ENCODE peak calls at places on chromosomes 7 and 10, in seven cellular contexts. A, M, R, Q, B, T and H are unnamed samples.
A peak's percentile ranks its signal among the peaks of the same experiment; 100 is the strongest.

GRCh38 chr10:15262036-15262713 is 93.7 kb upstream of the NMT2 start:
- DNase-seq in A (peak; percentile 7), M (no peak), R (peak; percentile 27), Q (no peak), B (peak; percentile 42), T (no peak), H (peak; percentile 65)

GRCh38 chr10:96235326-96236089 is 35.9 kb downstream of the BLNK start:
- DNase-seq in A (no peak), M (no peak), R (no peak), Q (no peak), B (no peak), T (no peak), H (no peak)

GRCh38 chr7:13117103-13117502 is 429.7 kb downstream of the ARL4A start:
- DNase-seq in A (no peak), M (no peak), R (no peak), Q (no peak), B (peak; percentile 46), T (no peak), H (peak; percentile 50)

GRCh38 chr10:93224005-93224779 is 150.5 kb downstream of the CYP26A1 start:
- DNase-seq in A (no peak), M (no peak), R (no peak), Q (no peak), B (peak; percentile 9), T (no peak), H (no peak)

GRCh38 chr7:13946181-13946580 is 43.3 kb downstream of the ETV1 start:
- DNase-seq in A (peak; percentile 93), M (no peak), R (no peak), Q (peak; percentile 29), B (peak; percentile 77), T (no peak), H (peak; percentile 22)

GRCh38 chr7:105399043-105399725 is 10.5 kb upstream of the SRPK2 start:
- DNase-seq in A (peak; percentile 13), M (no peak), R (no peak), Q (no peak), B (peak; percentile 41), T (no peak), H (peak; percentile 61)

GRCh38 chr10:88260329-88261051 is 322.6 kb downstream of the RNLS start:
- DNase-seq in A (no peak), M (no peak), R (no peak), Q (no peak), B (no peak), T (no peak), H (no peak)

GRCh38 chr7:67604461-67605386 is 608.1 kb downstream of the TYW1 start:
- DNase-seq in A (no peak), M (no peak), R (no peak), Q (no peak), B (no peak), T (no peak), H (no peak)

GRCh38 chr10:74063256-74063655 is 65.3 kb downstream of the VCL start:
- DNase-seq in A (peak; percentile 70), M (no peak), R (no peak), Q (no peak), B (peak; percentile 39), T (no peak), H (peak; percentile 38)

GRCh38 chr10:121595806-121596667 is 2.2 kb downstream of the FGFR2 start:
- DNase-seq in A (no peak), M (peak; percentile 88), R (no peak), Q (no peak), B (no peak), T (no peak), H (no peak)

DNA sequence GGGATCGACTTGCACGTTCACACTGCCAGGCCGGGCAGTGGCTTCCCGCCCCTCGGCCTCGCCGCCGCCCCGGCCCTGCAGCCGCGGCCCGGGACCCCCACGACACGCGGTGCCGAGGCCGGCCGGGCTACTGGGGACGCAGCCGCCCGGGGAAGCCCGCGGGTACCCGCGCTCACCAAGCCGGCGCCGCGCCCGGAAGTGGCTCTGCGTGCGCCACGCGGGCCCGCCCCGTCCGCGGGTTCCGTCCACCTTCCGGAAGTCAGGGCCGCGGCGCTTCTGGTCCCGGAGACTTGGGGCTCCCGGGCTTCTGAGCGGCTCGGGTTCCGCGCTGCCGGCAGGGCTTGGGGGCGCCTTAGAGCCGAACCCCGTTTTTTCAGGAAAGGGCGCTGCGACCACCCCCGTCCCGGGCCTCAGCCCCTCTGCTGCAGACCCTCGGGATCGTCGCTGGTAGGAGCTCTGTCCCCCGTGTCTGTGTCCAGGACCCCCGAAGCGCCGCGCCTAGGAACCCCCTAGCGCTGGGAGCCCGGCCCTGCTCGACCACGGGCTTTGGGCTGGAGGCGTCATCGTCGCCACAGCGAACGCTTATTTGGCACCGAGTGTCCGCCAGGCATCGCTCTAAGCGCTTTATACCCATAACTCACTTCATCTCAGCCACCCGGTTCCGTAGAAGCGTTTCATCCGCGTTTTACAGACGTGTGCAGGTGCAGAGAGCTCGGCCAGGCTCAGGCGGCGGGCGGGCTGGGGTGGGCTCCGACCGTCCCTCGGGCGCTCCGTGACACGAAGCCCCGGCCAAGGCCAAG is at the start of gene PSMG3:
- DNase-seq in A (peak; percentile 83), M (peak; percentile 92), R (peak; percentile 91), Q (peak; percentile 29), B (peak; percentile 83), T (peak; percentile 87), H (peak; percentile 91)
- TF ChIP-seq CTCF in A (no peak), M (peak; percentile 58), R (no peak), Q (peak; percentile 38), B (peak; percentile 10), T (no peak), H (peak; percentile 26)

DNA sequence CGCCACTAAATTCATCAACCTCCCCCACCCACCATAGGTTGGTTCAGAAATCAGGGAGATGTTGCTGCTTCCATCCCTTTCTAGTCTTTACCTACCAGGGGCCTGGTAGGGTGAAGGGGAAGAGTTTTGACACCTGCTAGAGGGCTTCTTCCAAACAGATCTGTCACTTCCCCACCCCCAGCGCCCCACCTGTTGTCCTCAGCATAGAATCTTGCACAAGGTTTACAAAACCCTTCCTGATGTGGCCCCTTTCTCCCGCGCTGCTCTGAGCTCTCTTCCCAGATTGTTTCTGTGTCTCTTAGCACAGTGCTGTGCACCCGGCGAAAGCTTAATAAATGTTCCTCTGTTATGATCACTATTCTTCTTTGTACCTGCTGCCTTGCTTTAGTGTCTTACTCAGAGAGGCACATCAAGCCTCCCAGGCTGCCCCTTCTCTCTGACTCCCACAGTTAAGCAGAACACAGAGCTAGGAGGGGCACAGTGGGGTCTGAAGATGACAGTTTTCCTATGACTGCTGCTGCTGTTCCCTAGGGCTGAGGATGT is 11.2 kb upstream of the C10orf95 start:
- DNase-seq in A (no peak), M (no peak), R (no peak), Q (no peak), B (no peak), T (no peak), H (no peak)
- H3K4me3 ChIP-seq in A (no peak overlapping the region), M (no peak overlapping the region), R (no peak overlapping the region), Q (no peak overlapping the region), B (no peak overlapping the region), T (no peak overlapping the region), H (no peak overlapping the region)

GRCh38 chr7:17640730-17641377 is 299.4 kb downstream of the SNX13 start:
- DNase-seq in A (no peak), M (peak; percentile 73), R (peak; percentile 41), Q (no peak), B (peak; percentile 58), T (no peak), H (peak; percentile 63)
- TF ChIP-seq CTCF in A (peak; percentile 68), M (peak; percentile 82), R (peak; percentile 67), Q (peak; percentile 66), B (peak; percentile 73), T (peak; percentile 63), H (peak; percentile 66)

DNA sequence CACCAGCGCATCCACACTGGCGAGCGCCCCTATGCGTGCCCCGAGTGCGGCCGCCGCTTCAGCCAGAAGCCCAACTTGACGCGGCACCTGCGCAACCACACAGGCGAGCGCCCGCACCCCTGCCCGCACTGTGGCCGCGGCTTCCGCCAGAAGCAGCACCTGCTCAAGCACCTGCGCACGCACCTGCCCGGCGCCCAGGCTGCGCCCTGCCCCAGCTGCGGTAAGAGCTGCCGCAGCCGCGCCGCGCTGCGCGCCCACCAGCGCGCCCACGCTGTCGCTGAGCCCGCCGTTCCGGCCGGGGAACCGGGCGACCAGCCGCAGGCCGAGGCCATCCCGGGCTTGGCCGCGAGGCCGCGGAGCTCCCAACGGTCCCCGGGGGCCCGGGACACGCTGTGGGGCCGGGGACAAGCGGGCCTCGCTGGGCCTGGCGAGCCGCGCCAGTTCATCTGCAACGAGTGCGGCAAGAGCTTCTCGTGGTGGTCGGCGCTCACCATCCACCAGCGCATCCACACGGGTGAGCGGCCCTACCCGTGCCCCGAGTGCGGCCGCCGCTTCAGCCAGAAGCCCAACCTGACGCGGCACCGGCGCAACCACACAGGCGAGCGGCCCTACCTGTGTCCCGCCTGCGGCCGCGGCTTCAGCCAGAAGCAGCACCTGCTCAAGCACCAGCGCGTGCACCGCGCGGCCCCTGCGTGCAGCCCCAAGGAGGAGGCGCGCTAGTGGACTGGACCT is 18.4 kb downstream of the ZNF775 start:
- DNase-seq in A (no peak), M (peak; percentile 48), R (no peak), Q (no peak), B (no peak), T (no peak), H (no peak)
- H3K4me3 ChIP-seq in A (no peak overlapping the region), M (no peak overlapping the region), R (no peak overlapping the region), Q (no peak overlapping the region), B (no peak overlapping the region), T (no peak overlapping the region), H (no peak overlapping the region)

DNA sequence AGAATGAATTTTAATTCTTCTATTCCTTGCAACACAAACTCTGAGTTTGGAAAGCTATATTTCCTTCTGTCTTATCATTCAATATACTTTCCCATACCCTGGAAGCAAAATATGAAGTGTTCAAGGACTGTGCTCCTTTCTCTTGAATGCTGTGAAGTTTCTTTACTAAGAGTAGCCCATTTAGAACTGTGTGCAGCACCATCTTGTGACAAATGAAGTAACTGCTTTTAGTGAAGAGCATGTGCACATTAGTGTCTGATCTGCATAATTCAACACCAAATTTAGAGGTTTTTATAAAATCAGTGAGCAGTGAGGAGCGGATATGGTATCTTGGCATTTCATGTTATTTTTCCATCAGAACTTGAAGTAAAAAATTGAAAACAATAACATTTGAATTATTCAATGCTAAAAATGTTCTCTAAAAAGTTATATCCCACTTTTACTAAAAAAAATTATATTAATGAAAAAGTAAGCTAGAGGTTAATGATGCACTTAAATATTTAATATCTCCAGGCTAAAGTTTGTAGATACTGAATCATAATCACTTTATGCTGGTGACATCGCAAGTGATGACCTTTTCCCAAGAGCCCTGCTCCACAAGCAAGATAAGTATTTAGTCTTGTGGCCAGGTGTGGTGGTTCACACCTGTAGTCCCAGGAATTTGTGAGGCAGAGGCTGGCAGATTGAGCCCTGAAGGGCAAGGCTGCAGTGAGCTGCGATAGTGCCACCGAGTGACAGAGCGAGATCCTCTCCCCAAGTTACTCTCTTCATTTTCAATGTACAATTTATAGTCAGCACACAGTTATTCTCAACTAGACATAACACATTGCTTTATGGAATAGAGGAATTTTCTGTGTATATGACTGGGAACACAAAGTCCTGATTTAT is 108.8 kb upstream of the PCLO start:
- DNase-seq in A (peak; percentile 42), M (peak; percentile 61), R (no peak), Q (peak; percentile 9), B (peak; percentile 26), T (no peak), H (peak; percentile 69)
- TF ChIP-seq CTCF in A (peak; percentile 64), M (peak; percentile 71), R (peak; percentile 39), Q (peak; percentile 59), B (peak; percentile 21), T (no peak), H (peak; percentile 58)